ENCODE peak calls at places on chromosomes 1 and 21, in four cellular contexts. A is IMR-90, O is H1, W is mesendoderm. I is an unnamed sample.

GRCh38 chr1:187481581-187482148 is 652.9 kb downstream of the PLA2G4A start:
- DNase-seq in O (no peak), A (no peak), W (no peak), I (no peak)

GRCh38 chr1:225460021-225460736 is 32.3 kb upstream of the LBR start:
- DNase-seq in W (no peak), O (no peak), A (no peak), I (no peak)

GRCh38 chr1:53311909-53312305 is 16.0 kb downstream of the LRP8 start:
- DNase-seq in W (no peak), O (no peak), A (no peak), I (no peak)

GRCh38 chr1:1136547-1137230 is 20.8 kb upstream of the C1orf159 start:
- DNase-seq in O (peak), W (no peak), A (no peak), I (no peak)

GRCh38 chr1:161439280-161440232 is 65.7 kb upstream of the FCGR2A start:
- DNase-seq in W (peak), O (peak), A (peak), I (peak)

GRCh38 chr1:20337581-20337980 is 46.9 kb downstream of the VWA5B1 start:
- DNase-seq in O (no peak), W (no peak), A (no peak), I (no peak)

GRCh38 chr1:44810101-44810761 is 1.9 kb downstream of the BTBD19 start:
- DNase-seq in O (no peak), W (no peak), A (no peak), I (peak)

GRCh38 chr1:157697781-157698569 is 2.6 kb downstream of the FCRL3 start:
- DNase-seq in O (no peak), A (no peak), W (peak), I (no peak)

GRCh38 chr1:2228684-2229031 is 539 bp downstream of the SKI start:
- DNase-seq in O (no peak), W (no peak), A (no peak), I (no peak)

GRCh38 chr1:118004312-118004711 is 74.8 kb downstream of the WDR3 start:
- DNase-seq in A (no peak), W (no peak), O (no peak), I (no peak)

GRCh38 chr1:168129933-168130332 is 6.8 kb downstream of the GPR161 start:
- DNase-seq in O (no peak), W (peak), A (no peak), I (no peak)

GRCh38 chr1:111504097-111504496 is 664 bp upstream of the ADORA3 start:
- DNase-seq in A (no peak), W (no peak), O (peak), I (no peak)

GRCh38 chr1:31706384-31707058 is 2.7 kb upstream of the COL16A1 start:
- DNase-seq in W (no peak), A (peak), O (no peak), I (no peak)
- H4K5ac ChIP-seq in W (no peak), A (no peak), O (no peak), I (no peak)

GRCh38 chr1:234748066-234748465 is 138.1 kb upstream of the IRF2BP2 start:
- DNase-seq in W (no peak), A (no peak), O (no peak), I (no peak)
- H4K8ac ChIP-seq in W (no peak), A (no peak), O (no peak), I (no peak)

DNA sequence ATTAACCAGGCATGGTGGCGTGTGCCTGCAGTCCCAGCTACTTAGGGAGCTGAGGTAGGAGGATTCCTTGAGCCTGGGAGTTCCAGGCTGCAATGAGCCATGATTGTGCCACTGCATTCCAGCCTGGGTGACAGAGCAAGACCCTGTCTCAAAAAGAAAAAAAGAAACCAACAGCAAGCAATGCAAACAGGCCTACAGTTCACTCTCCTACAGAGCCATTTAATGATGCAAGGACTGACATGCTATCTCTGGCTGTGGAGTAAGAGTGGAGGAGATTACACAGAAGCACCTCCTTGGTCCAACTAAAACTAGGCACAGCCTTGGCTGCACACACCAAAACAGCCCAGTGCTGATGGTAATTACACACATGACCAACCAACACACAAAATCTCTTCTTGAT is 127.5 kb upstream of the SOD1 start:
- DNase-seq in A (no peak), W (peak), O (no peak), I (no peak)
- H2BK5ac ChIP-seq in A (no peak), W (no peak), O (no peak), I (no peak)

DNA sequence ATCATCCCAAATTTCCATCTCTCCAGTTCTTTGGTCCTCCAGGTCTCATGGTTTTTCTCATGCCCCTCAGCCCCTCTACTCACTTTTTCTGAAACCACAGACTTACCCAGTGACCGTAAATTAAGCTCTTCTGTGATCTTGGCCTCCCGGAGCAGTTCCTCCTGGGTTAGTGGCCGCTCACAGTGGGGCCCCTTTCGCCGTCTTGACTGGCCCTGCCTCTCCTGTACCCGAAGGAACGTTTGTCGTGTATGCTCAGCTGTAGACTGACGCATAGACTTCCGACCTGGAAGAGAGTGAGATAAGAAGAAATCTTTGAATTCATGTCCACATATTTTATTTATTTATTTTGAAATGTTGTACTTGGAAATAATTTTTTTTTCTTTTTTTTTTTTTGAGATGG is 5.8 kb downstream of the VPS72 start:
- DNase-seq in A (no peak), W (no peak), O (no peak), I (no peak)
- H4K5ac ChIP-seq in A (no peak), W (no peak), O (no peak), I (no peak)

I was measured in H9.